ENCODE peak calls at places on chromosomes 13 and 19, in ten cellular contexts. One of them, this sample, is unnamed.

GRCh38 chr13:43797869-43798268 is 11.1 kb upstream of the ENOX1 start:
- DNase-seq in NCI-H1417 treated with DMSO at 0.1 percent for 48 hours: no peak
- DNase-seq in erythroblast: no peak
- DNase-seq in Ammon's horn: peak
- DNase-seq in spleen: no peak
- DNase-seq in epithelial cell of prostate: no peak
- DNase-seq in sciatic nerve: no peak
- DNase-seq in stimulated activated CD8-positive, alpha-beta memory T cell treated with anti-CD3 and anti-CD28 coated beads, Interleukin-15, amount 100 ng/mL, for 48 hours: no peak
- DNase-seq in fibroblast of the aortic adventitia: peak
- DNase-seq in Caco-2: no peak
- DNase-seq in this sample: no peak

GRCh38 chr13:44622701-44623100 is 46.6 kb upstream of the TSC22D1 start:
- DNase-seq in Caco-2: no peak
- DNase-seq in Ammon's horn: no peak
- DNase-seq in epithelial cell of prostate: no peak
- DNase-seq in stimulated activated CD8-positive, alpha-beta memory T cell treated with anti-CD3 and anti-CD28 coated beads, Interleukin-15, amount 100 ng/mL, for 48 hours: no peak
- DNase-seq in erythroblast: no peak
- DNase-seq in NCI-H1417 treated with DMSO at 0.1 percent for 48 hours: no peak
- DNase-seq in sciatic nerve: no peak
- DNase-seq in spleen: no peak
- DNase-seq in fibroblast of the aortic adventitia: peak
- DNase-seq in this sample: no peak

GRCh38 chr19:36837902-36838783 is at the start of gene ZNF790:
- DNase-seq in epithelial cell of prostate: peak
- DNase-seq in sciatic nerve: peak
- DNase-seq in Caco-2: peak
- DNase-seq in spleen: peak
- DNase-seq in Ammon's horn: peak
- DNase-seq in fibroblast of the aortic adventitia: peak
- DNase-seq in erythroblast: peak
- DNase-seq in stimulated activated CD8-positive, alpha-beta memory T cell treated with anti-CD3 and anti-CD28 coated beads, Interleukin-15, amount 100 ng/mL, for 48 hours: peak
- DNase-seq in NCI-H1417 treated with DMSO at 0.1 percent for 48 hours: peak
- DNase-seq in this sample: peak

GRCh38 chr19:10209305-10209704 is 14.6 kb upstream of the DNMT1 start:
- DNase-seq in fibroblast of the aortic adventitia: peak
- DNase-seq in sciatic nerve: no peak
- DNase-seq in NCI-H1417 treated with DMSO at 0.1 percent for 48 hours: no peak
- DNase-seq in epithelial cell of prostate: no peak
- DNase-seq in spleen: no peak
- DNase-seq in erythroblast: no peak
- DNase-seq in Caco-2: no peak
- DNase-seq in stimulated activated CD8-positive, alpha-beta memory T cell treated with anti-CD3 and anti-CD28 coated beads, Interleukin-15, amount 100 ng/mL, for 48 hours: no peak
- DNase-seq in Ammon's horn: peak
- DNase-seq in this sample: no peak

GRCh38 chr13:77660841-77661250 is 36.6 kb upstream of the SLAIN1 start:
- DNase-seq in epithelial cell of prostate: no peak
- DNase-seq in fibroblast of the aortic adventitia: no peak
- DNase-seq in erythroblast: no peak
- DNase-seq in stimulated activated CD8-positive, alpha-beta memory T cell treated with anti-CD3 and anti-CD28 coated beads, Interleukin-15, amount 100 ng/mL, for 48 hours: no peak
- DNase-seq in sciatic nerve: no peak
- DNase-seq in Caco-2: no peak
- DNase-seq in Ammon's horn: no peak
- DNase-seq in NCI-H1417 treated with DMSO at 0.1 percent for 48 hours: no peak
- DNase-seq in spleen: no peak
- DNase-seq in this sample: no peak

GRCh38 chr13:77544365-77544764 is 8.9 kb downstream of the SCEL start:
- DNase-seq in spleen: no peak
- DNase-seq in stimulated activated CD8-positive, alpha-beta memory T cell treated with anti-CD3 and anti-CD28 coated beads, Interleukin-15, amount 100 ng/mL, for 48 hours: no peak
- DNase-seq in fibroblast of the aortic adventitia: peak
- DNase-seq in erythroblast: no peak
- DNase-seq in sciatic nerve: peak
- DNase-seq in epithelial cell of prostate: no peak
- DNase-seq in NCI-H1417 treated with DMSO at 0.1 percent for 48 hours: no peak
- DNase-seq in Ammon's horn: peak
- DNase-seq in Caco-2: no peak
- DNase-seq in this sample: no peak

GRCh38 chr19:39518458-39518857 is 3.5 kb downstream of the SELENOV start:
- DNase-seq in sciatic nerve: no peak
- DNase-seq in Caco-2: no peak
- DNase-seq in spleen: peak
- DNase-seq in erythroblast: no peak
- DNase-seq in NCI-H1417 treated with DMSO at 0.1 percent for 48 hours: no peak
- DNase-seq in stimulated activated CD8-positive, alpha-beta memory T cell treated with anti-CD3 and anti-CD28 coated beads, Interleukin-15, amount 100 ng/mL, for 48 hours: no peak
- DNase-seq in Ammon's horn: no peak
- DNase-seq in epithelial cell of prostate: no peak
- DNase-seq in fibroblast of the aortic adventitia: no peak
- DNase-seq in this sample: no peak

GRCh38 chr13:103282571-103283450 is 216.6 kb upstream of the SLC10A2 start:
- DNase-seq in spleen: no peak
- DNase-seq in stimulated activated CD8-positive, alpha-beta memory T cell treated with anti-CD3 and anti-CD28 coated beads, Interleukin-15, amount 100 ng/mL, for 48 hours: no peak
- DNase-seq in erythroblast: no peak
- DNase-seq in NCI-H1417 treated with DMSO at 0.1 percent for 48 hours: no peak
- DNase-seq in Caco-2: no peak
- DNase-seq in epithelial cell of prostate: peak
- DNase-seq in fibroblast of the aortic adventitia: peak
- DNase-seq in sciatic nerve: no peak
- DNase-seq in Ammon's horn: no peak
- DNase-seq in this sample: no peak

GRCh38 chr13:47499358-47500150 is 501.5 kb downstream of the SUCLA2 start:
- DNase-seq in erythroblast: no peak
- DNase-seq in fibroblast of the aortic adventitia: peak
- DNase-seq in epithelial cell of prostate: peak
- DNase-seq in NCI-H1417 treated with DMSO at 0.1 percent for 48 hours: no peak
- DNase-seq in spleen: no peak
- DNase-seq in Ammon's horn: no peak
- DNase-seq in Caco-2: no peak
- DNase-seq in sciatic nerve: no peak
- DNase-seq in stimulated activated CD8-positive, alpha-beta memory T cell treated with anti-CD3 and anti-CD28 coated beads, Interleukin-15, amount 100 ng/mL, for 48 hours: no peak
- DNase-seq in this sample: no peak

This sample was measured in NCI-H748 treated with DMSO at 0.1 percent for 48 hours.